ENCODE peak calls at places on chromosomes 3 and 15, in nine cellular contexts. J is GM12864; V is GM12878; X is tibial artery; Y is OCI-LY7; M is CD8-positive, alpha-beta T cell; W is body of pancreas; O is GM23338; D is A549. T is an unnamed sample.

GRCh38 chr15:20652914-20653313 is 111.3 kb upstream of the GOLGA6L6 start:
- DNase-seq in J (no peak), V (no peak), X (no peak), Y (no peak), M (no peak), W (no peak), O (no peak), D (no peak), T (no peak)

GRCh38 chr3:58246148-58247051 is 8.8 kb downstream of the ABHD6 start:
- DNase-seq in J (no peak), V (no peak), X (no peak), Y (no peak), M (no peak), W (no peak), O (no peak), D (no peak), T (no peak)

GRCh38 chr3:140898340-140899180 is 43.1 kb upstream of the SLC25A36 start:
- DNase-seq in J (no peak), V (peak), X (no peak), Y (peak), M (no peak), W (peak), O (peak), D (peak), T (peak)

GRCh38 chr15:49842331-49842730 is 221.5 kb downstream of the DTWD1 start:
- DNase-seq in J (no peak), V (no peak), X (no peak), Y (no peak), M (no peak), W (no peak), O (no peak), D (no peak), T (no peak)

GRCh38 chr3:73009750-73010149 is 13.1 kb downstream of the PPP4R2 start:
- DNase-seq in J (no peak), V (no peak), X (no peak), Y (no peak), M (no peak), W (no peak), O (no peak), D (no peak), T (no peak)

GRCh38 chr3:154151969-154152368 is 30.8 kb downstream of the ARHGEF26 start:
- DNase-seq in J (no peak), V (no peak), X (no peak), Y (no peak), M (no peak), W (no peak), O (no peak), D (no peak), T (peak)

GRCh38 chr3:136261826-136262225 is 11.7 kb downstream of the PCCB start:
- DNase-seq in J (no peak), V (no peak), X (no peak), Y (no peak), M (no peak), W (no peak), O (no peak), D (no peak), T (no peak)

GRCh38 chr15:59256538-59256937 is 49.9 kb downstream of the LDHAL6B start:
- DNase-seq in J (no peak), V (no peak), X (no peak), Y (no peak), M (no peak), W (no peak), O (no peak), D (peak), T (no peak)

GRCh38 chr3:94413721-94414106 is 350.9 kb downstream of the NSUN3 start:
- DNase-seq in J (no peak), V (no peak), X (no peak), Y (no peak), M (no peak), W (no peak), O (peak), D (no peak), T (peak)

DNA sequence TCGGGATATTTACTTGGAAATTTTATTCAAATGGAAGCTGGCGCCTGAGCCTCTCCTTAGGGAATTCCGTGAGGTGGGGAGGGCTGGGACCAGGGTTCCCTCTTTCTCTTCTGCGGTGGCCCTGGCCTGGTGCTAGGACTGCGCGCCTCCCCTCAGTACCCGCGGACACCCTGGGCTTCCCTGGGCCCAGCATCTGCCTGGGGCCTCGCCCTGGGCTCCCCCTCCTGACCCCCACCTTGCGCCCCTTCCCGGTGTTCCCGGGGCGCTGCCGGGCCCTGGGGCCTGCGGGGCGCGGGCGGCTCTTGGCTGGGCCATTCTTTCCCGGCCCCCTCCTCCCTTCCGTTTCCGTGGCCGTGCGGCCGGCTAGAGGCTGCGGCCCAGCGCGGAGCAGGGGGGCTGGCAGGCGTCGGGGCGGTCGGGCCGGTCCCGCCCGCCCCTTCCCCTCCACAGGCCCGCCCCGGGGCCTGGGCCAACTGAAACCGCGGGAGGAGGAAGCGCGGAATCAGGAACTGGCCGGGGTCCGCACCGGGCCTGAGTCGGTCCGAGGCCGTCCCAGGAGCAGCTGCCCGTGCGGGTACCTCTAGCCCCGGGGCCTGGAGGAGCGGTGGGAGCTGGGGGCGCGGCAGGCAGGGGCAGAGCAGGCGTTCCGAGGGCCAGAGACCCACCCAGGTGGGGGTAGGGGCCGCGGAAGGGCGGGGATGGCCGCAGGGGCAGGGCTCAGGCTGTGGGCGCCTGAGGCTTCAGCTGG is at the start of gene FES:
- DNase-seq in J (no peak), V (no peak), X (peak), Y (no peak), M (no peak), W (peak), O (peak), D (no peak), T (no peak)
- H3K4me3 ChIP-seq in J (peak), V (peak), X (peak), Y (no peak), M (no peak), W (no peak), O (peak), D (no peak), T (peak)

GRCh38 chr3:43762486-43762885 is 71.7 kb downstream of the ABHD5 start:
- DNase-seq in J (no peak), V (no peak), X (no peak), Y (no peak), M (no peak), W (no peak), O (no peak), D (no peak), T (no peak)

GRCh38 chr3:43758826-43759225 is 68.1 kb downstream of the ABHD5 start:
- DNase-seq in J (no peak), V (no peak), X (no peak), Y (no peak), M (no peak), W (no peak), O (peak), D (no peak), T (no peak)

GRCh38 chr3:43757613-43758012 is 66.9 kb downstream of the ABHD5 start:
- DNase-seq in J (no peak), V (no peak), X (no peak), Y (no peak), M (no peak), W (no peak), O (no peak), D (no peak), T (no peak)

GRCh38 chr3:43760951-43761350 is 70.2 kb downstream of the ABHD5 start:
- DNase-seq in J (no peak), V (no peak), X (no peak), Y (no peak), M (no peak), W (no peak), O (no peak), D (no peak), T (no peak)

DNA sequence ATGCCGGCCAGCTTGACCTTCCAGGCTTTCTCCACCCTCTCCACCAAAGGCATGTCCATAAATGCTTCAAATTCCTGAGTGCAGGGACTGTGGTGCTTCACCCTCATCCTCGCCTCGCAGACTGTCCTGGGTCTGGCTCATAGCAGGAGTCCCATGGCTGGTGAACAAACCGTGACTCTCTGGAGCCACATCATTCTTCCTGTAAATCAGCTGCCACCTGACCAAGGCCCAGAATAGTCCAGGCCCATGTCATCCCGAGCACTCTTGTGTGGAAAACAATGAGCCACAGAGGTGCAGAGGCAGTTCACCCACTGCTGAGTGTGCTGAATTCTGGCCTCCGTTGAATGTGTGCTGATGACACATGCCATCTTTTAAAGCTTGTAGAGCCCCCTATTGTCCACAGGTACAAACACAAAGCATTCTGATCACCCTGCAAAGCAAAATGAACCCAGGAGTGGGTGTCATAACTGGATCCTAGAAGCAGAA is 68.6 kb downstream of the ABHD5 start:
- DNase-seq in J (no peak), V (no peak), X (no peak), Y (peak), M (no peak), W (no peak), O (peak), D (peak), T (peak)
- TF ChIP-seq CTCF in J (peak), V (peak), X (no peak), Y (peak), M (no peak), W (no peak), O (peak), D (peak), T (peak)

DNA sequence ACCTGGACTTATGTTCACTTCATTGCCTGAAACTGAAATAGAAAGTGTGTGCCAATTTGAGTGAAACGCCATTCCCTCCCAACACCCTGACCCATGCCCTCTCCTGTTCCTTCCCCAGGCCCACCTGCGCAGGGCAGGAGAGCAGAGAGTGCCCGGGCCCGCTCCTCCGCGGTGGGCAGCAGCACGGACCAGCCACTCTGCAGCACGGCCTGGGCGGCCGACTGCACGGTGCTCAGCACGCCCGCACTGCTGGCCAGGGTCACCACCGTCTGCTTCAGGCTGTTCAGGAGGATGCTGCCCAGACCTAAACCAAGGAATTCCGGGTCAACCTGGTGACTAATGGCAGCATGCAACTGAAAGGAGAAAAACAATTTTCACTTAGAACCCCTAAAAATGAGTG is 66.0 kb downstream of the HERC2 start:
- DNase-seq in J (no peak), V (no peak), X (no peak), Y (no peak), M (no peak), W (no peak), O (no peak), D (no peak), T (no peak)
- H3K4me3 ChIP-seq in J (no peak), V (no peak), X (no peak), Y (no peak), M (no peak), W (no peak), O (no peak), D (no peak), T (no peak)

DNA sequence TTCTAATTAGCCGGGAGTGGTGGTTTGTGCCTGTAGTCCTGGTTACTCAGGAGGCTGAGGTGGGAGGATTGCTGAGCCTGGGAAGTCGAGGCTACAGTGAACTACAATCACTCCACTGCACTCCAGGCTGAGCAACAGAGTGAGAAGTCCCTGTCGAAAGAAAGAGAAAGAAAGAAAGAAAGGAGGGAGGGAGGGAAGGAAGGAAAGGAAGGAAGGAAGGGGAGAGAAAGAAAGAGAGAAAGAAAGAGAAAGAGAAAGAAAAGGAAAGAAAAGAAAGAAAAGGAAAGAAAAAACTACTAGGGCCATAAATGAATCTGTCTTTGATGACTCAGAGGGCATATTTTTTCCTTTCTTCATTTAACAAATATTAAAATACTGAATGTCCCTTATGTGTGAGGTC is 35.3 kb upstream of the PIAS1 start:
- DNase-seq in J (no peak), V (no peak), X (no peak), Y (no peak), M (no peak), W (no peak), O (no peak), D (no peak), T (no peak)
- TF ChIP-seq CTCF in J (no peak), V (no peak), X (no peak), Y (no peak), M (no peak), W (no peak), O (no peak), D (no peak), T (no peak)

DNA sequence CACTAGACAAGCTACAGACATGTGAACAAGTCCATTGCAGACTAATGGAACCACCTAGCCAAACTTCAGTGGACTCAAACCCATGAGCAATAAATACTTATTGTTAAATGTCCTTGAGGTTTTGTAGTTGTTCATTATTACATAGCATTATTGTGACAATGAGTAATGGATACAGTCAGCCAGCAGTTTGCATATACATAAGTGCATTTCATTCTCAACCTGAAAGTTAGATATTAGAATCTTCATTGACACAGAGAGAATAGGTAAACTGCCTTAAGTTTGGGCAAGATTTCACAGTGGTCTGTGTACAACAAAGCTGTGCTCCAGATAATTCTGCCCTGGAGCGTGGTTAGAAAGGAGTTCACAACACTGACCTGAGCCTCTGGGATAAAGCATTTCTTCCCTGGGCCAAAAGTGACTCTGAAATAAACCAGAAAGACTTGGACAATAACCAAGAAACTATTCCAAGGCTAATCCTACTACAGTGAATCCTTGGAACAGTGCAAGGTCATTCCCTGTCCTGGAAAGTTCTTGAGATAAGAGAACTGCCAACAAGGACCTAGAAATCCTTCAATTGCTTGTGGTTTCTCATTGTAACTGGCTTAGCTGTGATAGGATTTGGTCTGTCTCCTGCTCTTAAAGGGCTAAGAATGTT is 225.5 kb upstream of the STT3B start:
- DNase-seq in J (no peak), V (no peak), X (no peak), Y (no peak), M (no peak), W (no peak), O (no peak), D (no peak), T (peak)
- H3K4me3 ChIP-seq in J (no peak), V (no peak), X (no peak), Y (no peak), M (no peak), W (no peak), O (no peak), D (no peak), T (no peak)

DNA sequence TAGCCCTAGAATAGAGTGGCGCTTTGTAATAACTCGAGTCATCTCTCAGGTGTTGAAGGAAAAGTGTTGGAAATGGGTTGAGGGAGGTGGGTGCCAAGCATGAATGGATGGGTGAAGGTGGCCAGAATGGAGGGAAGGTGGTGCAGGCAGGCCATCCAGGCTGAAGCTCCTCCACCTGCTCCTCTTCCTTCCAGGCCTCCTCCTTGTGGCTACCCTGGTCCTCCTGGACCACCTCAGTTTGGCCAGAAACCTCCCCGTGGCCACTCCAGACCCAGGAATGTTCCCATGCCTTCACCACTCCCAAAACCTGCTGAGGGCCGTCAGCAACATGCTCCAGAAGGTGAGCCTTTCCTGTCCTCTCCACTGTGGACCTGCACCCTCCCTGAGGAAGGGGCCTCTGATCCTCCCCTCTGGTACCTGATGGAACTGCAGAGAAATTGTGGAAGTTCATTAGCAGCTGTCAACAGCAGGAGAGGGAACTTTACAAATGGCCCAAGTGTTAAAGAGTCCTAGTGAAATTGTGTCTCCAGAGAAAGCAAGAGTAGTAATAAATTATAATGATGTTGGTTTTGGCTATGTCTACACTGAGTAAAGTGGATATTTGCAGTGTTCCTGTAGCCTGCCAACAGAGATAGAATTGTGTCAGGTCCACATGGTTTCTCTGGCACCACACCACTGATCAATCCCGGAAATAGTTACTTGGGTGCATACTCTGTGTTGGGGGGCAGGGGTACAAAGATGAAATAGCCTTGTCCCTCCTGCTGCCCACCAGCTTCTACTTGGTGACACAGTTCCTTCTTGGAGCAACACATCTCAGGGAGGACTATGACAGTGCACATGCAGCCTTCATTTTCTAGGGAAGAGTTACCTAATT is 1.6 kb downstream of the IL12A start:
- DNase-seq in J (no peak), V (no peak), X (no peak), Y (no peak), M (no peak), W (no peak), O (peak), D (no peak), T (no peak)
- TF ChIP-seq CTCF in J (peak), V (no peak), X (no peak), Y (no peak), M (no peak), W (no peak), O (no peak), D (no peak), T (no peak)

T was measured in cardiac fibroblast.